ENCODE peak calls at places on chromosomes 11 and 22, in six cellular contexts. One of them, this sample, is unnamed.

GRCh38 chr11:67373916-67374570 is 645 bp upstream of the CLCF1 start:
- DNase-seq in GM23248: peak; percentile 99
- DNase-seq in brain pericyte: no peak
- DNase-seq in HTR-8/SVneo: peak; percentile 93
- DNase-seq in amniotic stem cell: peak; percentile 87
- DNase-seq in HAP-1: peak; percentile 65
- DNase-seq in this sample: peak; percentile 90

GRCh38 chr11:67404515-67405195 is 772 bp downstream of the TBC1D10C start:
- DNase-seq in HTR-8/SVneo: no peak
- DNase-seq in brain pericyte: no peak
- DNase-seq in HAP-1: no peak
- DNase-seq in amniotic stem cell: no peak
- DNase-seq in GM23248: no peak
- DNase-seq in this sample: no peak

GRCh38 chr22:21446827-21447690 is 20.1 kb upstream of the TMEM191C start:
- DNase-seq in GM23248: no peak
- DNase-seq in amniotic stem cell: no peak
- DNase-seq in HAP-1: no peak
- DNase-seq in brain pericyte: no peak
- DNase-seq in HTR-8/SVneo: no peak
- DNase-seq in this sample: no peak

GRCh38 chr11:10493041-10493663 is 38.1 kb downstream of the AMPD3 start:
- DNase-seq in HTR-8/SVneo: no peak
- DNase-seq in brain pericyte: no peak
- DNase-seq in amniotic stem cell: no peak
- DNase-seq in HAP-1: no peak
- DNase-seq in GM23248: no peak
- DNase-seq in this sample: no peak

GRCh38 chr22:19848298-19849224 is 6.1 kb downstream of the GNB1L start:
- DNase-seq in amniotic stem cell: no peak
- DNase-seq in HTR-8/SVneo: peak; percentile 34
- DNase-seq in brain pericyte: no peak
- DNase-seq in GM23248: peak; percentile 57
- DNase-seq in HAP-1: no peak
- DNase-seq in this sample: no peak

GRCh38 chr22:27796829-27797792 is 4.4 kb downstream of the MN1 start:
- DNase-seq in HAP-1: no peak
- DNase-seq in GM23248: no peak
- DNase-seq in brain pericyte: no peak
- DNase-seq in amniotic stem cell: no peak
- DNase-seq in HTR-8/SVneo: no peak
- DNase-seq in this sample: no peak

GRCh38 chr22:38214248-38215056 is 12.7 kb downstream of the MAFF start:
- DNase-seq in amniotic stem cell: no peak
- DNase-seq in HTR-8/SVneo: no peak
- DNase-seq in GM23248: peak; percentile 81
- DNase-seq in brain pericyte: no peak
- DNase-seq in HAP-1: no peak
- DNase-seq in this sample: no peak

GRCh38 chr11:28009383-28009782 is 98.6 kb downstream of the KIF18A start:
- DNase-seq in HTR-8/SVneo: peak; percentile 5
- DNase-seq in brain pericyte: peak; percentile 24
- DNase-seq in GM23248: peak; percentile 78
- DNase-seq in amniotic stem cell: peak; percentile 3
- DNase-seq in HAP-1: no peak
- DNase-seq in this sample: no peak

GRCh38 chr22:45882881-45883810 is 93.8 kb downstream of the WNT7B start:
- DNase-seq in HTR-8/SVneo: no peak
- DNase-seq in brain pericyte: no peak
- DNase-seq in HAP-1: no peak
- DNase-seq in amniotic stem cell: no peak
- DNase-seq in GM23248: no peak
- DNase-seq in this sample: peak; percentile 75

GRCh38 chr11:65594991-65595920 is at the start of gene KCNK7:
- DNase-seq in HTR-8/SVneo: no peak
- DNase-seq in GM23248: no peak
- DNase-seq in HAP-1: no peak
- DNase-seq in brain pericyte: no peak
- DNase-seq in amniotic stem cell: no peak
- DNase-seq in this sample: no peak

GRCh38 chr11:59678118-59678812 is 9.4 kb upstream of the PATL1 start:
- DNase-seq in HAP-1: no peak
- DNase-seq in GM23248: peak; percentile 46
- DNase-seq in amniotic stem cell: no peak
- DNase-seq in HTR-8/SVneo: no peak
- DNase-seq in brain pericyte: no peak
- DNase-seq in this sample: no peak

GRCh38 chr22:29820941-29821789 is 16.9 kb downstream of the ASCC2 start:
- DNase-seq in brain pericyte: no peak
- DNase-seq in HTR-8/SVneo: peak; percentile 41
- DNase-seq in GM23248: peak; percentile 83
- DNase-seq in amniotic stem cell: peak; percentile 40
- DNase-seq in HAP-1: no peak
- DNase-seq in this sample: peak; percentile 86

GRCh38 chr22:48858856-48859255 is 968.8 kb downstream of the BRD1 start:
- DNase-seq in brain pericyte: no peak
- DNase-seq in GM23248: no peak
- DNase-seq in HTR-8/SVneo: no peak
- DNase-seq in HAP-1: no peak
- DNase-seq in amniotic stem cell: no peak
- DNase-seq in this sample: no peak

GRCh38 chr11:114287154-114287553 is 9.0 kb upstream of the NNMT start:
- DNase-seq in brain pericyte: no peak
- DNase-seq in GM23248: no peak
- DNase-seq in HAP-1: no peak
- DNase-seq in amniotic stem cell: no peak
- DNase-seq in HTR-8/SVneo: no peak
- DNase-seq in this sample: no peak